ENCODE peak calls at places on chromosomes 3 and 15, in eight cellular contexts. D is iPS DF 19.7; U is EL; K is effector memory CD8-positive, alpha-beta T cell; N is KBM-7; X is type B pancreatic cell; E is HEK293T; R is stimulated activated CD4-positive, alpha-beta T cell treated with anti-CD3 and anti-CD28 coated beads, Interleukin-15, amount 100 ng/mL, for 1 hour. I is an unnamed sample.

GRCh38 chr3:155078959-155079794 is 942 bp upstream of the MME start:
- DNase-seq in U (peak), E (peak), R (no peak), D (no peak), K (no peak), X (no peak), N (no peak), I (no peak)

GRCh38 chr3:119669906-119670570 is 7.2 kb downstream of the COX17 start:
- DNase-seq in U (peak), X (no peak), D (no peak), R (no peak), N (no peak), E (no peak), K (no peak), I (no peak)

GRCh38 chr3:8954938-8955763 is 8.1 kb downstream of the RAD18 start:
- DNase-seq in E (no peak), R (no peak), N (peak), K (no peak), U (peak), X (no peak), D (no peak), I (peak)

GRCh38 chr15:88609344-88609743 is 11.8 kb upstream of the AEN start:
- DNase-seq in U (no peak), K (no peak), D (no peak), N (peak), X (no peak), E (no peak), R (no peak), I (no peak)

GRCh38 chr3:119604878-119605277 is 7.2 kb downstream of the PLA1A start:
- DNase-seq in D (no peak), X (no peak), R (no peak), E (no peak), U (peak), N (no peak), K (no peak), I (no peak)

GRCh38 chr15:22806156-22806555 is 19.7 kb downstream of the NIPA1 start:
- DNase-seq in K (no peak), E (no peak), N (no peak), R (no peak), X (no peak), U (no peak), D (no peak), I (no peak)

GRCh38 chr15:42239528-42240245 is 31.6 kb upstream of the VPS39 start:
- DNase-seq in U (peak), D (no peak), X (no peak), K (no peak), E (no peak), R (no peak), N (no peak), I (no peak)

GRCh38 chr15:71480566-71480965 is 329.8 kb upstream of the NR2E3 start:
- DNase-seq in X (no peak), N (no peak), U (no peak), R (no peak), D (no peak), E (no peak), K (no peak), I (no peak)

GRCh38 chr3:29335438-29335837 is 54.6 kb downstream of the RBMS3 start:
- DNase-seq in D (no peak), N (no peak), K (no peak), E (peak), R (no peak), X (no peak), U (peak), I (peak)

GRCh38 chr15:76340198-76340801 is 3.7 kb downstream of the ISL2 start:
- DNase-seq in K (no peak), X (no peak), E (no peak), R (peak), D (no peak), N (no peak), U (peak), I (peak)

GRCh38 chr3:126704494-126705214 is 614 bp downstream of the CHCHD6 start:
- DNase-seq in K (no peak), U (peak), X (no peak), D (no peak), E (peak), N (no peak), R (no peak), I (no peak)

GRCh38 chr3:170780955-170781354 is 89.0 kb downstream of the RPL22L1 start:
- DNase-seq in K (no peak), E (no peak), R (no peak), D (no peak), U (no peak), N (no peak), X (no peak), I (no peak)

GRCh38 chr3:175270199-175270837 is 411.2 kb downstream of the NAALADL2 start:
- DNase-seq in E (peak), N (no peak), D (no peak), X (no peak), K (no peak), U (peak), R (no peak), I (no peak)

GRCh38 chr3:94349310-94349848 is 286.5 kb downstream of the NSUN3 start:
- DNase-seq in R (no peak), N (no peak), K (no peak), U (no peak), X (no peak), D (no peak), E (no peak), I (no peak)

GRCh38 chr3:4830586-4830914 is 148.7 kb upstream of the BHLHE40 start:
- DNase-seq in R (no peak), N (no peak), K (no peak), X (no peak), E (no peak), D (no peak), U (no peak), I (no peak)

GRCh38 chr15:70530503-70530902 is 232.9 kb downstream of the UACA start:
- DNase-seq in E (no peak), N (no peak), D (no peak), U (no peak), K (no peak), X (peak), R (no peak), I (no peak)

GRCh38 chr3:99693636-99694035 is 55.2 kb downstream of the COL8A1 start:
- DNase-seq in K (no peak), N (no peak), X (no peak), E (no peak), R (no peak), D (no peak), U (no peak), I (no peak)

GRCh38 chr3:138148503-138148902 is 16.3 kb upstream of the A4GNT start:
- DNase-seq in X (no peak), K (no peak), E (no peak), R (no peak), D (no peak), N (peak), U (no peak), I (peak)

GRCh38 chr3:130950641-130951040 is 56.8 kb downstream of the ATP2C1 start:
- DNase-seq in R (no peak), X (no peak), K (no peak), D (no peak), U (peak), E (no peak), N (no peak), I (no peak)

GRCh38 chr3:14949126-14949525 is 1.7 kb downstream of the NR2C2 start:
- DNase-seq in N (no peak), X (no peak), U (peak), K (no peak), R (no peak), E (no peak), D (no peak), I (no peak)

GRCh38 chr3:43707998-43708397 is 17.3 kb downstream of the ABHD5 start:
- DNase-seq in D (no peak), K (no peak), U (peak), E (no peak), X (no peak), N (no peak), R (no peak), I (peak)

GRCh38 chr3:113436794-113437193 is 4.5 kb downstream of the CFAP44 start:
- DNase-seq in E (no peak), K (no peak), X (no peak), N (no peak), R (no peak), U (peak), D (no peak), I (no peak)

GRCh38 chr3:106085998-106086397 is 217.2 kb upstream of the CBLB start:
- DNase-seq in X (no peak), N (no peak), D (no peak), K (no peak), R (no peak), U (no peak), E (no peak), I (no peak)

GRCh38 chr3:149933858-149934257 is 36.8 kb downstream of the PFN2 start:
- DNase-seq in E (no peak), D (no peak), N (no peak), R (no peak), X (no peak), K (no peak), U (no peak), I (no peak)

GRCh38 chr3:3089017-3089416 is 21.2 kb downstream of the IL5RA start:
- DNase-seq in E (no peak), K (no peak), D (no peak), X (no peak), N (no peak), R (no peak), U (no peak), I (no peak)

GRCh38 chr3:72892081-72892763 is 4.4 kb downstream of the GXYLT2 start:
- DNase-seq in X (no peak), K (no peak), E (no peak), D (no peak), N (peak), U (peak), R (no peak), I (peak)

GRCh38 chr3:126207166-126207565 is 26.8 kb upstream of the ALDH1L1 start:
- DNase-seq in D (no peak), E (no peak), U (no peak), R (no peak), N (no peak), X (no peak), K (no peak), I (no peak)

GRCh38 chr15:57237282-57237642 is 139.0 kb upstream of the CGNL1 start:
- DNase-seq in D (no peak), R (no peak), X (no peak), N (no peak), K (no peak), U (no peak), E (no peak), I (no peak)

GRCh38 chr3:14235003-14235876 is 56.6 kb downstream of the LSM3 start:
- DNase-seq in D (no peak), U (no peak), N (no peak), E (no peak), R (no peak), X (no peak), K (no peak), I (no peak)

GRCh38 chr15:27842526-27842925 is 256.6 kb downstream of the OCA2 start:
- DNase-seq in N (no peak), R (no peak), E (no peak), U (no peak), K (no peak), X (no peak), D (no peak), I (no peak)

GRCh38 chr3:116242825-116243224 is 202.5 kb downstream of the LSAMP start:
- DNase-seq in K (no peak), R (no peak), U (no peak), N (peak), D (no peak), X (no peak), E (no peak), I (no peak)

GRCh38 chr15:99006146-99006545 is 1.4 kb downstream of the PGPEP1L start:
- DNase-seq in K (no peak), R (no peak), U (no peak), N (no peak), D (no peak), E (no peak), X (no peak), I (no peak)

I was measured in Kasumi-1.